ENCODE peak calls at places on chromosome 15, in seven cellular contexts. One of them, this sample, is unnamed.
A peak's percentile ranks its signal among the peaks of the same experiment; 100 is the strongest.

GRCh38 chr15:63238796-63239195 is 38.6 kb upstream of the APH1B start:
- DNase-seq in NCI-H1092: no peak
- DNase-seq in stimulated activated CD8-positive, alpha-beta memory T cell treated with anti-CD3 and anti-CD28 coated beads, Interleukin-12 subunit alpha, Interleukin-12 subunit beta, amount 100 ng/mL, for 1 hour: no peak
- DNase-seq in GM10248: peak; percentile 28
- DNase-seq in activated CD8-positive, alpha-beta T cell treated with anti-CD3 and anti-CD28 coated beads, Interleukin-2, amount 10 ng/mL, durations not matched to agents 7 days and 5 days: peak; percentile 31
- DNase-seq in endothelial cell: no peak
- DNase-seq in nucleus accumbens: no peak
- DNase-seq in this sample: no peak

GRCh38 chr15:67144609-67145306 is 79.4 kb downstream of the SMAD3 start:
- DNase-seq in stimulated activated CD8-positive, alpha-beta memory T cell treated with anti-CD3 and anti-CD28 coated beads, Interleukin-12 subunit alpha, Interleukin-12 subunit beta, amount 100 ng/mL, for 1 hour: no peak
- DNase-seq in GM10248: no peak
- DNase-seq in activated CD8-positive, alpha-beta T cell treated with anti-CD3 and anti-CD28 coated beads, Interleukin-2, amount 10 ng/mL, durations not matched to agents 7 days and 5 days: no peak
- DNase-seq in nucleus accumbens: no peak
- DNase-seq in NCI-H1092: no peak
- DNase-seq in endothelial cell: no peak
- DNase-seq in this sample: no peak

GRCh38 chr15:69299451-69300128 is 878 bp downstream of the PAQR5 start:
- DNase-seq in stimulated activated CD8-positive, alpha-beta memory T cell treated with anti-CD3 and anti-CD28 coated beads, Interleukin-12 subunit alpha, Interleukin-12 subunit beta, amount 100 ng/mL, for 1 hour: no peak
- DNase-seq in GM10248: no peak
- DNase-seq in NCI-H1092: no peak
- DNase-seq in endothelial cell: no peak
- DNase-seq in activated CD8-positive, alpha-beta T cell treated with anti-CD3 and anti-CD28 coated beads, Interleukin-2, amount 10 ng/mL, durations not matched to agents 7 days and 5 days: no peak
- DNase-seq in nucleus accumbens: no peak
- DNase-seq in this sample: no peak

GRCh38 chr15:85120351-85121113 is 138.9 kb downstream of the PDE8A start:
- DNase-seq in NCI-H1092: no peak
- DNase-seq in GM10248: no peak
- DNase-seq in endothelial cell: no peak
- DNase-seq in activated CD8-positive, alpha-beta T cell treated with anti-CD3 and anti-CD28 coated beads, Interleukin-2, amount 10 ng/mL, durations not matched to agents 7 days and 5 days: no peak
- DNase-seq in stimulated activated CD8-positive, alpha-beta memory T cell treated with anti-CD3 and anti-CD28 coated beads, Interleukin-12 subunit alpha, Interleukin-12 subunit beta, amount 100 ng/mL, for 1 hour: no peak
- DNase-seq in nucleus accumbens: no peak
- DNase-seq in this sample: no peak

GRCh38 chr15:28960979-28961378 is 75.2 kb downstream of the APBA2 start:
- DNase-seq in stimulated activated CD8-positive, alpha-beta memory T cell treated with anti-CD3 and anti-CD28 coated beads, Interleukin-12 subunit alpha, Interleukin-12 subunit beta, amount 100 ng/mL, for 1 hour: no peak
- DNase-seq in nucleus accumbens: no peak
- DNase-seq in NCI-H1092: no peak
- DNase-seq in activated CD8-positive, alpha-beta T cell treated with anti-CD3 and anti-CD28 coated beads, Interleukin-2, amount 10 ng/mL, durations not matched to agents 7 days and 5 days: no peak
- DNase-seq in GM10248: no peak
- DNase-seq in endothelial cell: no peak
- DNase-seq in this sample: no peak

GRCh38 chr15:67087507-67088172 is 22.2 kb downstream of the SMAD3 start:
- DNase-seq in nucleus accumbens: no peak
- DNase-seq in stimulated activated CD8-positive, alpha-beta memory T cell treated with anti-CD3 and anti-CD28 coated beads, Interleukin-12 subunit alpha, Interleukin-12 subunit beta, amount 100 ng/mL, for 1 hour: no peak
- DNase-seq in activated CD8-positive, alpha-beta T cell treated with anti-CD3 and anti-CD28 coated beads, Interleukin-2, amount 10 ng/mL, durations not matched to agents 7 days and 5 days: no peak
- DNase-seq in GM10248: no peak
- DNase-seq in endothelial cell: no peak
- DNase-seq in NCI-H1092: no peak
- DNase-seq in this sample: no peak

GRCh38 chr15:75720787-75721461 is 8.3 kb upstream of the CSPG4 start:
- DNase-seq in NCI-H1092: peak; percentile 38
- DNase-seq in stimulated activated CD8-positive, alpha-beta memory T cell treated with anti-CD3 and anti-CD28 coated beads, Interleukin-12 subunit alpha, Interleukin-12 subunit beta, amount 100 ng/mL, for 1 hour: no peak
- DNase-seq in GM10248: no peak
- DNase-seq in endothelial cell: no peak
- DNase-seq in activated CD8-positive, alpha-beta T cell treated with anti-CD3 and anti-CD28 coated beads, Interleukin-2, amount 10 ng/mL, durations not matched to agents 7 days and 5 days: peak; percentile 45
- DNase-seq in nucleus accumbens: no peak
- DNase-seq in this sample: no peak

GRCh38 chr15:101039461-101039860 is 120.3 kb downstream of the LRRK1 start:
- DNase-seq in activated CD8-positive, alpha-beta T cell treated with anti-CD3 and anti-CD28 coated beads, Interleukin-2, amount 10 ng/mL, durations not matched to agents 7 days and 5 days: no peak
- DNase-seq in stimulated activated CD8-positive, alpha-beta memory T cell treated with anti-CD3 and anti-CD28 coated beads, Interleukin-12 subunit alpha, Interleukin-12 subunit beta, amount 100 ng/mL, for 1 hour: no peak
- DNase-seq in NCI-H1092: no peak
- DNase-seq in nucleus accumbens: no peak
- DNase-seq in GM10248: no peak
- DNase-seq in endothelial cell: no peak
- DNase-seq in this sample: no peak

GRCh38 chr15:68787609-68788264 is 33.0 kb downstream of the ANP32A start:
- DNase-seq in activated CD8-positive, alpha-beta T cell treated with anti-CD3 and anti-CD28 coated beads, Interleukin-2, amount 10 ng/mL, durations not matched to agents 7 days and 5 days: no peak
- DNase-seq in NCI-H1092: no peak
- DNase-seq in stimulated activated CD8-positive, alpha-beta memory T cell treated with anti-CD3 and anti-CD28 coated beads, Interleukin-12 subunit alpha, Interleukin-12 subunit beta, amount 100 ng/mL, for 1 hour: no peak
- DNase-seq in GM10248: no peak
- DNase-seq in endothelial cell: no peak
- DNase-seq in nucleus accumbens: no peak
- DNase-seq in this sample: no peak

GRCh38 chr15:44275431-44275830 is 13.1 kb upstream of the GOLM2 start:
- DNase-seq in activated CD8-positive, alpha-beta T cell treated with anti-CD3 and anti-CD28 coated beads, Interleukin-2, amount 10 ng/mL, durations not matched to agents 7 days and 5 days: no peak
- DNase-seq in stimulated activated CD8-positive, alpha-beta memory T cell treated with anti-CD3 and anti-CD28 coated beads, Interleukin-12 subunit alpha, Interleukin-12 subunit beta, amount 100 ng/mL, for 1 hour: no peak
- DNase-seq in endothelial cell: no peak
- DNase-seq in GM10248: no peak
- DNase-seq in NCI-H1092: no peak
- DNase-seq in nucleus accumbens: no peak
- DNase-seq in this sample: no peak

GRCh38 chr15:55196011-55196410 is 730 bp downstream of the RSL24D1 start:
- DNase-seq in stimulated activated CD8-positive, alpha-beta memory T cell treated with anti-CD3 and anti-CD28 coated beads, Interleukin-12 subunit alpha, Interleukin-12 subunit beta, amount 100 ng/mL, for 1 hour: no peak
- DNase-seq in nucleus accumbens: no peak
- DNase-seq in NCI-H1092: no peak
- DNase-seq in endothelial cell: no peak
- DNase-seq in activated CD8-positive, alpha-beta T cell treated with anti-CD3 and anti-CD28 coated beads, Interleukin-2, amount 10 ng/mL, durations not matched to agents 7 days and 5 days: no peak
- DNase-seq in GM10248: no peak
- DNase-seq in this sample: no peak

GRCh38 chr15:63981596-63982320 is 64.5 kb downstream of the DAPK2 start:
- DNase-seq in NCI-H1092: no peak
- DNase-seq in GM10248: no peak
- DNase-seq in nucleus accumbens: no peak
- DNase-seq in stimulated activated CD8-positive, alpha-beta memory T cell treated with anti-CD3 and anti-CD28 coated beads, Interleukin-12 subunit alpha, Interleukin-12 subunit beta, amount 100 ng/mL, for 1 hour: no peak
- DNase-seq in activated CD8-positive, alpha-beta T cell treated with anti-CD3 and anti-CD28 coated beads, Interleukin-2, amount 10 ng/mL, durations not matched to agents 7 days and 5 days: no peak
- DNase-seq in endothelial cell: no peak
- DNase-seq in this sample: no peak

GRCh38 chr15:77094397-77095030 is 23.6 kb upstream of the TSPAN3 start:
- DNase-seq in NCI-H1092: no peak
- DNase-seq in GM10248: no peak
- DNase-seq in endothelial cell: no peak
- DNase-seq in nucleus accumbens: no peak
- DNase-seq in stimulated activated CD8-positive, alpha-beta memory T cell treated with anti-CD3 and anti-CD28 coated beads, Interleukin-12 subunit alpha, Interleukin-12 subunit beta, amount 100 ng/mL, for 1 hour: no peak
- DNase-seq in activated CD8-positive, alpha-beta T cell treated with anti-CD3 and anti-CD28 coated beads, Interleukin-2, amount 10 ng/mL, durations not matched to agents 7 days and 5 days: peak; percentile 20
- DNase-seq in this sample: no peak

GRCh38 chr15:101489236-101489632 is 273 bp downstream of the PCSK6 start:
- DNase-seq in stimulated activated CD8-positive, alpha-beta memory T cell treated with anti-CD3 and anti-CD28 coated beads, Interleukin-12 subunit alpha, Interleukin-12 subunit beta, amount 100 ng/mL, for 1 hour: no peak
- DNase-seq in NCI-H1092: no peak
- DNase-seq in nucleus accumbens: no peak
- DNase-seq in GM10248: peak; percentile 64
- DNase-seq in activated CD8-positive, alpha-beta T cell treated with anti-CD3 and anti-CD28 coated beads, Interleukin-2, amount 10 ng/mL, durations not matched to agents 7 days and 5 days: no peak
- DNase-seq in endothelial cell: peak; percentile 44
- DNase-seq in this sample: no peak

GRCh38 chr15:95363636-95364035 is 966.9 kb upstream of the NR2F2 start:
- DNase-seq in nucleus accumbens: no peak
- DNase-seq in GM10248: no peak
- DNase-seq in stimulated activated CD8-positive, alpha-beta memory T cell treated with anti-CD3 and anti-CD28 coated beads, Interleukin-12 subunit alpha, Interleukin-12 subunit beta, amount 100 ng/mL, for 1 hour: no peak
- DNase-seq in NCI-H1092: no peak
- DNase-seq in activated CD8-positive, alpha-beta T cell treated with anti-CD3 and anti-CD28 coated beads, Interleukin-2, amount 10 ng/mL, durations not matched to agents 7 days and 5 days: no peak
- DNase-seq in endothelial cell: no peak
- DNase-seq in this sample: no peak

GRCh38 chr15:57527382-57528091 is 64.2 kb upstream of the MYZAP start:
- DNase-seq in NCI-H1092: peak; percentile 61
- DNase-seq in stimulated activated CD8-positive, alpha-beta memory T cell treated with anti-CD3 and anti-CD28 coated beads, Interleukin-12 subunit alpha, Interleukin-12 subunit beta, amount 100 ng/mL, for 1 hour: no peak
- DNase-seq in nucleus accumbens: no peak
- DNase-seq in activated CD8-positive, alpha-beta T cell treated with anti-CD3 and anti-CD28 coated beads, Interleukin-2, amount 10 ng/mL, durations not matched to agents 7 days and 5 days: peak; percentile 23
- DNase-seq in endothelial cell: peak; percentile 27
- DNase-seq in GM10248: peak; percentile 58
- DNase-seq in this sample: peak; percentile 84

GRCh38 chr15:90869601-90870353 is 1.4 kb downstream of the FURIN start:
- DNase-seq in nucleus accumbens: no peak
- DNase-seq in activated CD8-positive, alpha-beta T cell treated with anti-CD3 and anti-CD28 coated beads, Interleukin-2, amount 10 ng/mL, durations not matched to agents 7 days and 5 days: peak; percentile 54
- DNase-seq in endothelial cell: peak; percentile 54
- DNase-seq in GM10248: no peak
- DNase-seq in stimulated activated CD8-positive, alpha-beta memory T cell treated with anti-CD3 and anti-CD28 coated beads, Interleukin-12 subunit alpha, Interleukin-12 subunit beta, amount 100 ng/mL, for 1 hour: no peak
- DNase-seq in NCI-H1092: no peak
- DNase-seq in this sample: peak; percentile 45

GRCh38 chr15:63365004-63365555 is 16.6 kb downstream of the CA12 start:
- DNase-seq in NCI-H1092: no peak
- DNase-seq in GM10248: no peak
- DNase-seq in endothelial cell: no peak
- DNase-seq in nucleus accumbens: no peak
- DNase-seq in stimulated activated CD8-positive, alpha-beta memory T cell treated with anti-CD3 and anti-CD28 coated beads, Interleukin-12 subunit alpha, Interleukin-12 subunit beta, amount 100 ng/mL, for 1 hour: no peak
- DNase-seq in activated CD8-positive, alpha-beta T cell treated with anti-CD3 and anti-CD28 coated beads, Interleukin-2, amount 10 ng/mL, durations not matched to agents 7 days and 5 days: no peak
- DNase-seq in this sample: no peak

GRCh38 chr15:67917037-67917436 is 77.2 kb upstream of the RNU6-1 start:
- DNase-seq in NCI-H1092: no peak
- DNase-seq in stimulated activated CD8-positive, alpha-beta memory T cell treated with anti-CD3 and anti-CD28 coated beads, Interleukin-12 subunit alpha, Interleukin-12 subunit beta, amount 100 ng/mL, for 1 hour: no peak
- DNase-seq in endothelial cell: no peak
- DNase-seq in activated CD8-positive, alpha-beta T cell treated with anti-CD3 and anti-CD28 coated beads, Interleukin-2, amount 10 ng/mL, durations not matched to agents 7 days and 5 days: no peak
- DNase-seq in nucleus accumbens: no peak
- DNase-seq in GM10248: no peak
- DNase-seq in this sample: no peak

GRCh38 chr15:64247906-64248541 is 85.2 kb upstream of the PPIB start:
- DNase-seq in nucleus accumbens: no peak
- DNase-seq in stimulated activated CD8-positive, alpha-beta memory T cell treated with anti-CD3 and anti-CD28 coated beads, Interleukin-12 subunit alpha, Interleukin-12 subunit beta, amount 100 ng/mL, for 1 hour: no peak
- DNase-seq in NCI-H1092: no peak
- DNase-seq in activated CD8-positive, alpha-beta T cell treated with anti-CD3 and anti-CD28 coated beads, Interleukin-2, amount 10 ng/mL, durations not matched to agents 7 days and 5 days: peak; percentile 39
- DNase-seq in GM10248: peak; percentile 62
- DNase-seq in endothelial cell: no peak
- DNase-seq in this sample: no peak

GRCh38 chr15:48785712-48786111 is 25.2 kb downstream of the CEP152 start:
- DNase-seq in GM10248: no peak
- DNase-seq in endothelial cell: no peak
- DNase-seq in nucleus accumbens: no peak
- DNase-seq in stimulated activated CD8-positive, alpha-beta memory T cell treated with anti-CD3 and anti-CD28 coated beads, Interleukin-12 subunit alpha, Interleukin-12 subunit beta, amount 100 ng/mL, for 1 hour: no peak
- DNase-seq in NCI-H1092: no peak
- DNase-seq in activated CD8-positive, alpha-beta T cell treated with anti-CD3 and anti-CD28 coated beads, Interleukin-2, amount 10 ng/mL, durations not matched to agents 7 days and 5 days: no peak
- DNase-seq in this sample: no peak

GRCh38 chr15:83658406-83658805 is 4.5 kb downstream of the ADAMTSL3 start:
- DNase-seq in stimulated activated CD8-positive, alpha-beta memory T cell treated with anti-CD3 and anti-CD28 coated beads, Interleukin-12 subunit alpha, Interleukin-12 subunit beta, amount 100 ng/mL, for 1 hour: no peak
- DNase-seq in NCI-H1092: no peak
- DNase-seq in endothelial cell: no peak
- DNase-seq in nucleus accumbens: no peak
- DNase-seq in activated CD8-positive, alpha-beta T cell treated with anti-CD3 and anti-CD28 coated beads, Interleukin-2, amount 10 ng/mL, durations not matched to agents 7 days and 5 days: no peak
- DNase-seq in GM10248: no peak
- DNase-seq in this sample: no peak

GRCh38 chr15:39009740-39010139 is 445.1 kb upstream of the RASGRP1 start:
- DNase-seq in GM10248: no peak
- DNase-seq in activated CD8-positive, alpha-beta T cell treated with anti-CD3 and anti-CD28 coated beads, Interleukin-2, amount 10 ng/mL, durations not matched to agents 7 days and 5 days: no peak
- DNase-seq in NCI-H1092: no peak
- DNase-seq in stimulated activated CD8-positive, alpha-beta memory T cell treated with anti-CD3 and anti-CD28 coated beads, Interleukin-12 subunit alpha, Interleukin-12 subunit beta, amount 100 ng/mL, for 1 hour: no peak
- DNase-seq in nucleus accumbens: no peak
- DNase-seq in endothelial cell: no peak
- DNase-seq in this sample: no peak

This sample was measured in SK-N-MC.